ENCODE peak calls at places on chromosome 7, in seven cellular contexts. I, Q, F, O, N, B and Z are unnamed samples.
A peak's percentile ranks its signal among the peaks of the same experiment; 100 is the strongest.

GRCh38 chr7:26993816-26994810 is 101.7 kb downstream of the HOXA1 start:
- DNase-seq in F (no peak), N (peak; percentile 75), O (no peak), I (no peak), B (peak; percentile 22), Q (no peak), Z (no peak)

GRCh38 chr7:33722383-33723096 is 182.8 kb upstream of the BMPER start:
- DNase-seq in B (peak; percentile 44), O (no peak), F (peak; percentile 47), I (peak; percentile 10), N (peak; percentile 95), Q (no peak), Z (no peak)

GRCh38 chr7:32206987-32207386 is 136.8 kb upstream of the PDE1C start:
- DNase-seq in Q (no peak), B (peak; percentile 11), F (peak; percentile 67), O (no peak), I (peak; percentile 69), N (peak; percentile 3), Z (peak; percentile 13)

GRCh38 chr7:12553421-12553820 is 17.1 kb upstream of the SCIN start:
- DNase-seq in O (no peak), B (no peak), N (no peak), I (no peak), Q (no peak), F (no peak), Z (no peak)

GRCh38 chr7:867406-868188 is 8.8 kb upstream of the GET4 start:
- DNase-seq in N (peak; percentile 95), B (peak; percentile 69), F (peak; percentile 5), O (no peak), I (no peak), Q (peak; percentile 70), Z (no peak)

GRCh38 chr7:15555385-15555859 is 6.4 kb downstream of the AGMO start:
- DNase-seq in B (peak; percentile 34), N (peak; percentile 58), I (no peak), F (no peak), O (no peak), Q (no peak), Z (no peak)

GRCh38 chr7:97858221-97858620 is 14.0 kb downstream of the ASNS start:
- DNase-seq in F (no peak), B (no peak), N (no peak), O (no peak), I (no peak), Q (no peak), Z (no peak)

GRCh38 chr7:158568974-158569857 is 18.4 kb downstream of the PTPRN2 start:
- DNase-seq in Q (no peak), N (no peak), I (no peak), O (no peak), F (no peak), B (no peak), Z (no peak)

GRCh38 chr7:121621947-121622346 is 225.8 kb upstream of the FAM3C start:
- DNase-seq in I (no peak), Q (no peak), B (no peak), F (no peak), N (no peak), O (no peak), Z (no peak)

GRCh38 chr7:55247466-55247865 is 117.7 kb upstream of the LANCL2 start:
- DNase-seq in B (peak; percentile 13), I (no peak), Q (no peak), N (peak; percentile 51), F (no peak), O (no peak), Z (no peak)

GRCh38 chr7:46565712-46566111 is 644.6 kb upstream of the IGFBP3 start:
- DNase-seq in B (no peak), N (no peak), F (no peak), O (no peak), Q (no peak), I (no peak), Z (no peak)

GRCh38 chr7:98202367-98203195 is 8.7 kb upstream of the BHLHA15 start:
- DNase-seq in N (no peak), I (no peak), B (no peak), O (peak; percentile 92), F (no peak), Q (no peak), Z (no peak)

GRCh38 chr7:136405931-136406777 is 429.0 kb upstream of the MTPN start:
- DNase-seq in B (peak; percentile 66), F (peak; percentile 34), N (peak; percentile 49), Q (peak; percentile 30), O (peak; percentile 40), I (peak; percentile 84), Z (peak; percentile 34)

GRCh38 chr7:151992375-151992774 is 33.1 kb upstream of the GALNT11 start:
- DNase-seq in Q (no peak), I (peak; percentile 78), N (peak; percentile 31), B (no peak), F (peak; percentile 61), O (peak; percentile 43), Z (peak; percentile 68)

GRCh38 chr7:51428226-51428887 is 111.7 kb upstream of the COBL start:
- DNase-seq in O (no peak), Q (no peak), N (no peak), B (no peak), F (peak; percentile 50), I (peak; percentile 26), Z (no peak)

GRCh38 chr7:66859794-66860645 is 61.0 kb upstream of the TMEM248 start:
- DNase-seq in F (no peak), O (no peak), N (no peak), Q (no peak), I (peak; percentile 15), B (no peak), Z (no peak)

GRCh38 chr7:122064971-122065370 is 79.1 kb downstream of the AASS start:
- DNase-seq in B (no peak), F (no peak), O (no peak), N (no peak), I (no peak), Q (no peak), Z (no peak)

GRCh38 chr7:95180-95862 is 97.0 kb upstream of the FAM20C start:
- DNase-seq in B (peak; percentile 89), N (no peak), F (no peak), Q (no peak), I (no peak), O (no peak), Z (no peak)

GRCh38 chr7:36216063-36216684 is 63.1 kb downstream of the EEPD1 start:
- DNase-seq in B (peak; percentile 22), N (peak; percentile 43), O (no peak), I (no peak), Q (no peak), F (no peak), Z (no peak)

GRCh38 chr7:155590215-155591023 is 44.1 kb upstream of the CNPY1 start:
- DNase-seq in O (no peak), B (peak; percentile 6), I (no peak), Q (peak; percentile 25), F (no peak), N (no peak), Z (no peak)

GRCh38 chr7:20785211-20786048 is 1.3 kb downstream of the SP8 start:
- DNase-seq in Q (no peak), F (peak; percentile 68), N (peak; percentile 34), I (peak; percentile 71), B (no peak), O (peak; percentile 28), Z (peak; percentile 40)

GRCh38 chr7:55546826-55547225 is 25.5 kb downstream of the VOPP1 start:
- DNase-seq in B (peak; percentile 81), F (no peak), O (no peak), Q (peak; percentile 43), I (no peak), N (peak; percentile 94), Z (peak; percentile 82)

GRCh38 chr7:45681596-45682357 is 107.6 kb downstream of the ADCY1 start:
- DNase-seq in I (no peak), F (no peak), O (no peak), B (no peak), N (no peak), Q (no peak), Z (no peak)

GRCh38 chr7:471866-472639 is 47.6 kb downstream of the PDGFA start:
- DNase-seq in B (peak; percentile 93), O (no peak), Q (peak; percentile 84), I (no peak), N (peak; percentile 62), F (no peak), Z (peak; percentile 45)

GRCh38 chr7:151086802-151087246 is 549 bp downstream of the AGAP3 start:
- DNase-seq in B (peak; percentile 30), F (peak; percentile 57), I (peak; percentile 77), O (no peak), Q (no peak), N (peak; percentile 66), Z (peak; percentile 55)

GRCh38 chr7:2720024-2720423 is 32.0 kb downstream of the AMZ1 start:
- DNase-seq in B (no peak), F (no peak), N (no peak), I (no peak), Q (no peak), O (no peak), Z (no peak)

GRCh38 chr7:2718703-2718965 is 30.6 kb downstream of the AMZ1 start:
- DNase-seq in N (no peak), F (no peak), I (no peak), Q (no peak), B (no peak), O (no peak), Z (no peak)

GRCh38 chr7:2717905-2718702 is 30.1 kb downstream of the AMZ1 start:
- DNase-seq in O (no peak), F (no peak), B (no peak), N (no peak), Q (no peak), I (no peak), Z (no peak)

GRCh38 chr7:2717293-2717904 is 29.4 kb downstream of the AMZ1 start:
- DNase-seq in O (no peak), Q (peak; percentile 80), B (peak; percentile 55), N (peak; percentile 44), F (no peak), I (no peak), Z (peak; percentile 40)

GRCh38 chr7:2719007-2719406 is 31.0 kb downstream of the AMZ1 start:
- DNase-seq in F (peak; percentile 50), Q (no peak), N (no peak), B (no peak), I (peak; percentile 62), O (peak; percentile 63), Z (no peak)
- TF ChIP-seq CTCF in F (peak; percentile 61), Q (no peak), N (peak; percentile 23), B (peak; percentile 64), I (peak; percentile 70), O (peak; percentile 53), Z (peak; percentile 5)

GRCh38 chr7:143287935-143288826 is at the start of gene CASP2:
- DNase-seq in I (peak; percentile 98), B (peak; percentile 98), O (peak; percentile 100), Q (peak; percentile 99), F (peak; percentile 99), N (peak; percentile 99), Z (peak; percentile 99)
- TF ChIP-seq CTCF in I (peak; percentile 40), B (peak; percentile 39), O (peak; percentile 28), Q (no peak), F (peak; percentile 36), N (peak; percentile 19), Z (peak; percentile 45)

GRCh38 chr7:18343047-18343446 is 152.5 kb upstream of the HDAC9 start:
- DNase-seq in I (no peak), F (no peak), Q (no peak), N (no peak), O (no peak), B (no peak), Z (no peak)
- TF ChIP-seq CTCF in I (no peak), F (no peak), Q (no peak), N (no peak), O (no peak), B (no peak), Z (no peak)

DNA sequence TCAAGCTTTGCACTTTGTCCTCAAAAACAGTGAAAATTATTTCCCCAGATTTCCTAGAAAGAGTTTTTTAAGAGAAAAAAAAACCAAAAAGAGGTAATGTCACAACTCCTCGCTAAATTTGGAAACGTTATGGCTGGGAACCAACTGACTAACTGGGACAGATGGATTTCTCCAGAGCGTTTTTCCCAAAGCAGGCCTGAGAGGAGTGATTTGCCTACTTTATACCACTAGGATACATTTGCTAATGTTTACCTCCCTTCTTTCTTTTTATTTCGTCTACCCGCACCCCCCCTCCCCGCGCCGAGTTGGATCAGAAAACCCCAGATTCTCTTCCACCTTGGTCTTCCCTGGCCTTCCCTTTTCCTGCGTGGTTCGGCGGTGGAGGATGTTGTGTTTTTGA is 7.2 kb downstream of the CPA2 start:
- DNase-seq in B (peak; percentile 47), O (no peak), N (peak; percentile 84), I (peak; percentile 48), F (no peak), Q (peak; percentile 41), Z (no peak)
- TF ChIP-seq CTCF in B (no peak), O (no peak), N (no peak), I (no peak), F (peak; percentile 6), Q (peak; percentile 25), Z (peak; percentile 14)